ENCODE peak calls at places on chromosomes 12 and 14, in four cellular contexts. S, M, Z and K are unnamed samples.

GRCh38 chr14:78519863-78520262 is 349.7 kb downstream of the NRXN3 start:
- DNase-seq in S (peak; percentile 4), M (peak; percentile 85), Z (peak; percentile 71), K (peak; percentile 53)

GRCh38 chr14:77663289-77663688 is 44.5 kb downstream of the ALKBH1 start:
- DNase-seq in S (peak; percentile 38), M (no peak), Z (peak; percentile 69), K (no peak)

GRCh38 chr14:103820382-103820781 is 27.0 kb downstream of the PPP1R13B start:
- DNase-seq in S (no peak), M (no peak), Z (no peak), K (no peak)

GRCh38 chr14:99575043-99576023 is 28.7 kb downstream of the CCDC85C start:
- DNase-seq in S (peak; percentile 19), M (no peak), Z (peak; percentile 50), K (no peak)

GRCh38 chr12:55019784-55020183 is at the start of gene NEUROD4:
- DNase-seq in S (peak; percentile 52), M (peak; percentile 80), Z (peak; percentile 97), K (peak; percentile 98)

GRCh38 chr14:89025581-89026236 is 201.3 kb downstream of the TTC8 start:
- DNase-seq in S (peak; percentile 38), M (no peak), Z (no peak), K (no peak)

GRCh38 chr14:88004637-88005036 is 298 bp upstream of the GPR65 start:
- DNase-seq in S (no peak), M (no peak), Z (no peak), K (no peak)

GRCh38 chr12:53229454-53229853 is 2.6 kb downstream of the RARG start:
- DNase-seq in S (no peak), M (no peak), Z (no peak), K (peak; percentile 25)

GRCh38 chr14:75060420-75060819 is 3.4 kb downstream of the ACYP1 start:
- DNase-seq in S (no peak), M (no peak), Z (no peak), K (no peak)

GRCh38 chr12:82608706-82609105 is 78.0 kb upstream of the TMTC2 start:
- DNase-seq in S (peak; percentile 2), M (no peak), Z (peak; percentile 2), K (no peak)

GRCh38 chr12:70670948-70671347 is 33.7 kb upstream of the PTPRB start:
- DNase-seq in S (no peak), M (no peak), Z (no peak), K (no peak)

GRCh38 chr14:64636208-64636979 is 67.8 kb upstream of the PLEKHG3 start:
- DNase-seq in S (peak; percentile 67), M (peak; percentile 89), Z (peak; percentile 82), K (peak; percentile 82)

GRCh38 chr14:64644629-64645028 is 59.6 kb upstream of the PLEKHG3 start:
- DNase-seq in S (no peak), M (no peak), Z (peak; percentile 47), K (no peak)

GRCh38 chr14:32679927-32680612 is 258.6 kb upstream of the NPAS3 start:
- DNase-seq in S (no peak), M (no peak), Z (no peak), K (no peak)

GRCh38 chr12:12244341-12244740 is 22.5 kb downstream of the LRP6 start:
- DNase-seq in S (no peak), M (no peak), Z (no peak), K (no peak)

GRCh38 chr14:30340495-30340894 is 218.5 kb upstream of the G2E3 start:
- DNase-seq in S (no peak), M (no peak), Z (no peak), K (no peak)

GRCh38 chr14:54173782-54174181 is 217.2 kb upstream of the BMP4 start:
- DNase-seq in S (peak; percentile 21), M (no peak), Z (no peak), K (no peak)

GRCh38 chr12:118979763-118980406 is 1.5 kb upstream of the SRRM4 start:
- DNase-seq in S (peak; percentile 24), M (peak; percentile 86), Z (peak; percentile 93), K (peak; percentile 91)

GRCh38 chr14:105878554-105878953 is 352.2 kb downstream of the TMEM121 start:
- DNase-seq in S (no peak), M (no peak), Z (no peak), K (no peak)

GRCh38 chr14:89445252-89445973 is 28.4 kb upstream of the FOXN3 start:
- DNase-seq in S (peak; percentile 33), M (no peak), Z (no peak), K (no peak)

GRCh38 chr14:68215628-68216027 is 396.0 kb downstream of the RAD51B start:
- DNase-seq in S (no peak), M (no peak), Z (no peak), K (no peak)

GRCh38 chr14:35390577-35391387 is 13.8 kb downstream of the NFKBIA start:
- DNase-seq in S (no peak), M (no peak), Z (peak; percentile 62), K (no peak)

GRCh38 chr12:26032719-26033241 is 74.3 kb downstream of the RASSF8 start:
- DNase-seq in S (no peak), M (no peak), Z (peak; percentile 63), K (no peak)

GRCh38 chr12:12387521-12387920 is 30.6 kb downstream of the BORCS5 start:
- DNase-seq in S (peak; percentile 59), M (no peak), Z (no peak), K (no peak)

GRCh38 chr14:98612434-98613200 is 659.4 kb downstream of the BCL11B start:
- DNase-seq in S (no peak), M (no peak), Z (no peak), K (no peak)

GRCh38 chr12:57958061-57958657 is 16.8 kb downstream of the ATP23 start:
- DNase-seq in S (no peak), M (no peak), Z (no peak), K (no peak)

GRCh38 chr14:92456215-92457017 is 57.2 kb upstream of the RIN3 start:
- DNase-seq in S (peak; percentile 70), M (peak; percentile 67), Z (peak; percentile 77), K (peak; percentile 83)

GRCh38 chr14:47674546-47675238 is 713 bp downstream of the MDGA2 start:
- DNase-seq in S (no peak), M (peak; percentile 75), Z (peak; percentile 55), K (peak; percentile 56)

GRCh38 chr14:88411039-88411438 is 25.6 kb downstream of the SPATA7 start:
- DNase-seq in S (no peak), M (peak; percentile 42), Z (peak; percentile 41), K (peak; percentile 50)

GRCh38 chr14:61502459-61503093 is 181.2 kb downstream of the PRKCH start:
- DNase-seq in S (no peak), M (no peak), Z (peak; percentile 90), K (peak; percentile 69)

GRCh38 chr12:22410497-22410896 is 76.0 kb upstream of the ST8SIA1 start:
- DNase-seq in S (no peak), M (no peak), Z (peak; percentile 2), K (no peak)

GRCh38 chr14:59294662-59294992 is 106.2 kb downstream of the DAAM1 start:
- DNase-seq in S (peak; percentile 80), M (no peak), Z (no peak), K (no peak)

GRCh38 chr12:125148316-125148715 is 83.1 kb downstream of the AACS start:
- DNase-seq in S (no peak), M (no peak), Z (no peak), K (no peak)

GRCh38 chr12:52333321-52333720 is 12.1 kb upstream of the KRT83 start:
- DNase-seq in S (no peak), M (no peak), Z (peak; percentile 28), K (no peak)

GRCh38 chr14:93579178-93579577 is 148.4 kb downstream of the UNC79 start:
- DNase-seq in S (no peak), M (no peak), Z (no peak), K (no peak)
- H3K56ac ChIP-seq in S (no peak overlapping the region), M (no peak overlapping the region), Z (no peak overlapping the region), K (no peak overlapping the region)

GRCh38 chr14:101774006-101774755 is 12.7 kb downstream of the PPP2R5C start:
- DNase-seq in S (no peak), M (no peak), Z (no peak), K (no peak)
- H3K56ac ChIP-seq in S (no peak overlapping the region), M (no peak overlapping the region), Z (no peak overlapping the region), K (no peak overlapping the region)

GRCh38 chr12:71721781-71722511 is 32.7 kb upstream of the RAB21 start:
- DNase-seq in S (no peak), M (no peak), Z (no peak), K (no peak)

GRCh38 chr12:71719647-71720370 is 33.9 kb downstream of the TMEM19 start:
- DNase-seq in S (peak; percentile 16), M (no peak), Z (no peak), K (no peak)

GRCh38 chr12:71718611-71719010 is 32.7 kb downstream of the TMEM19 start:
- DNase-seq in S (no peak), M (no peak), Z (no peak), K (no peak)
- H3K56ac ChIP-seq in S (no peak overlapping the region), M (no peak overlapping the region), Z (no peak overlapping the region), K (no peak overlapping the region)

GRCh38 chr14:50619569-50620141 is 48.5 kb downstream of the SAV1 start:
- DNase-seq in S (peak; percentile 65), M (no peak), Z (peak; percentile 47), K (no peak)

GRCh38 chr14:50612795-50613194 is 52.9 kb downstream of the ATL1 start:
- DNase-seq in S (no peak), M (no peak), Z (no peak), K (no peak)

GRCh38 chr14:50615566-50615965 is 52.5 kb downstream of the SAV1 start:
- DNase-seq in S (no peak), M (no peak), Z (no peak), K (no peak)

GRCh38 chr14:50615056-50615455 is 53.0 kb downstream of the SAV1 start:
- DNase-seq in S (no peak), M (no peak), Z (no peak), K (no peak)

GRCh38 chr14:50616275-50616674 is 51.8 kb downstream of the SAV1 start:
- DNase-seq in S (no peak), M (no peak), Z (no peak), K (no peak)
- H3K56ac ChIP-seq in S (no peak overlapping the region), M (no peak overlapping the region), Z (no peak overlapping the region), K (no peak overlapping the region)

GRCh38 chr12:19783547-19784444 is 344.5 kb downstream of the AEBP2 start:
- DNase-seq in S (no peak), M (no peak), Z (no peak), K (peak; percentile 60)

GRCh38 chr12:19778822-19779221 is 339.5 kb downstream of the AEBP2 start:
- DNase-seq in S (no peak), M (no peak), Z (no peak), K (no peak)

GRCh38 chr12:19778111-19778688 is 338.9 kb downstream of the AEBP2 start:
- DNase-seq in S (peak; percentile 56), M (no peak), Z (no peak), K (no peak)

GRCh38 chr12:19779393-19780056 is 340.2 kb downstream of the AEBP2 start:
- DNase-seq in S (no peak), M (peak; percentile 49), Z (peak; percentile 65), K (peak; percentile 82)

GRCh38 chr12:19780460-19780859 is 341.2 kb downstream of the AEBP2 start:
- DNase-seq in S (no peak), M (no peak), Z (no peak), K (no peak)
- H3K56ac ChIP-seq in S (no peak overlapping the region), M (no peak overlapping the region), Z (no peak overlapping the region), K (no peak overlapping the region)